ENCODE peak calls at places on chromosomes 1 and 21, in eight cellular contexts. D is foreskin fibroblast; Z is EL; O is upper lobe of right lung; X is T-helper 1 cell; E is progenitor cell of endocrine pancreas; W is NCI-H1930; Y is CD4-positive, CD25-positive, alpha-beta regulatory T cell. R is an unnamed sample.

GRCh38 chr1:203675596-203676347 is 49.1 kb downstream of the ATP2B4 start:
- DNase-seq in D (no peak), Z (no peak), O (no peak), X (no peak), E (no peak), W (no peak), Y (no peak), R (no peak)

GRCh38 chr1:22803833-22804232 is 93.2 kb downstream of the EPHB2 start:
- DNase-seq in D (no peak), Z (peak; percentile 13), O (no peak), X (no peak), E (no peak), W (no peak), Y (no peak), R (no peak)

GRCh38 chr1:16300436-16300835 is 51.8 kb downstream of the FBXO42 start:
- DNase-seq in D (no peak), Z (no peak), O (no peak), X (no peak), E (no peak), W (no peak), Y (no peak), R (no peak)

GRCh38 chr1:109357673-109358072 is 40.0 kb downstream of the SORT1 start:
- DNase-seq in D (no peak), Z (no peak), O (no peak), X (no peak), E (no peak), W (no peak), Y (no peak), R (no peak)

GRCh38 chr1:3553166-3553939 is 58.0 kb downstream of the MEGF6 start:
- DNase-seq in D (peak; percentile 65), Z (peak; percentile 60), O (no peak), X (no peak), E (no peak), W (no peak), Y (no peak), R (no peak)

GRCh38 chr1:227788279-227789041 is 27.0 kb upstream of the PRSS38 start:
- DNase-seq in D (peak; percentile 83), Z (peak; percentile 67), O (peak; percentile 92), X (no peak), E (peak; percentile 68), W (peak; percentile 64), Y (no peak), R (no peak)

GRCh38 chr21:26632691-26633090 is 59.6 kb upstream of the CYYR1 start:
- DNase-seq in D (no peak), Z (no peak), O (no peak), X (no peak), E (no peak), W (no peak), Y (no peak), R (no peak)

GRCh38 chr1:153611024-153611352 is 1.9 kb downstream of the S100A16 start:
- DNase-seq in D (peak; percentile 86), Z (peak; percentile 68), O (no peak), X (no peak), E (no peak), W (no peak), Y (no peak), R (no peak)

GRCh38 chr1:161133220-161133740 is 813 bp upstream of the DEDD start:
- DNase-seq in D (peak; percentile 29), Z (peak; percentile 19), O (no peak), X (no peak), E (no peak), W (no peak), Y (no peak), R (no peak)

GRCh38 chr1:54787604-54788003 is 13.5 kb downstream of the TTC22 start:
- DNase-seq in D (no peak), Z (no peak), O (no peak), X (no peak), E (no peak), W (no peak), Y (no peak), R (no peak)

GRCh38 chr1:216606047-216606637 is 117.1 kb downstream of the ESRRG start:
- DNase-seq in D (no peak), Z (no peak), O (no peak), X (no peak), E (no peak), W (peak; percentile 8), Y (no peak), R (no peak)

GRCh38 chr1:220879509-220880366 is 495 bp downstream of the HLX start:
- DNase-seq in D (peak; percentile 80), Z (peak; percentile 54), O (peak; percentile 81), X (no peak), E (no peak), W (peak; percentile 34), Y (no peak), R (peak; percentile 32)

GRCh38 chr1:43005460-43006351 is 47.0 kb upstream of the SLC2A1 start:
- DNase-seq in D (no peak), Z (no peak), O (no peak), X (no peak), E (no peak), W (no peak), Y (no peak), R (no peak)

GRCh38 chr1:169090900-169091311 is 15.6 kb upstream of the ATP1B1 start:
- DNase-seq in D (no peak), Z (no peak), O (no peak), X (no peak), E (no peak), W (no peak), Y (no peak), R (no peak)

GRCh38 chr1:232186936-232187335 is 443.0 kb downstream of the SIPA1L2 start:
- DNase-seq in D (no peak), Z (peak; percentile 78), O (no peak), X (no peak), E (no peak), W (no peak), Y (no peak), R (no peak)

GRCh38 chr1:109491372-109491771 is 2.5 kb upstream of the CYB561D1 start:
- DNase-seq in D (no peak), Z (no peak), O (no peak), X (no peak), E (no peak), W (no peak), Y (no peak), R (no peak)

GRCh38 chr1:77281491-77282186 is at the start of gene AK5:
- DNase-seq in D (peak; percentile 84), Z (peak; percentile 61), O (peak; percentile 68), X (peak; percentile 13), E (peak; percentile 46), W (peak; percentile 29), Y (peak; percentile 24), R (peak; percentile 42)

GRCh38 chr1:205849619-205850355 is at the start of gene PM20D1:
- DNase-seq in D (peak; percentile 74), Z (no peak), O (peak; percentile 79), X (peak; percentile 80), E (no peak), W (no peak), Y (peak; percentile 80), R (peak; percentile 38)

GRCh38 chr1:1013105-1013921 is at the start of gene ISG15:
- DNase-seq in D (peak; percentile 94), Z (peak; percentile 97), O (peak; percentile 94), X (peak; percentile 81), E (peak; percentile 42), W (peak; percentile 47), Y (peak; percentile 82), R (peak; percentile 76)

GRCh38 chr1:195948123-195948895 is 659.9 kb downstream of the KCNT2 start:
- DNase-seq in D (no peak), Z (no peak), O (no peak), X (no peak), E (no peak), W (no peak), Y (no peak), R (no peak)

GRCh38 chr1:151352001-151352718 is 5.1 kb upstream of the RFX5 start:
- DNase-seq in D (peak; percentile 25), Z (no peak), O (no peak), X (no peak), E (no peak), W (no peak), Y (no peak), R (no peak)

GRCh38 chr1:12174789-12175455 is 8.1 kb downstream of the TNFRSF1B start:
- DNase-seq in D (peak; percentile 29), Z (no peak), O (no peak), X (no peak), E (no peak), W (no peak), Y (no peak), R (no peak)

R was measured in germinal center.